ENCODE peak calls at places on chromosome 22, in six cellular contexts. W is mesothelial cell of epicardium; X is activated CD8-positive, alpha-beta T cell treated with anti-CD3 and anti-CD28 coated beads for 36 hours; M is GM13977; G is PC-3; H is fibroblast of the aortic adventitia. U is an unnamed sample.
A peak's percentile ranks its signal among the peaks of the same experiment; 100 is the strongest.

GRCh38 chr22:18985761-18986160 is 49.7 kb upstream of the PRODH start:
- DNase-seq in W (no peak), X (no peak), M (no peak), G (no peak), H (no peak), U (no peak)

GRCh38 chr22:36746571-36746970 is 29.3 kb downstream of the IFT27 start:
- DNase-seq in W (no peak), X (no peak), M (no peak), G (no peak), H (no peak), U (no peak)

GRCh38 chr22:24418786-24419479 is 8.5 kb upstream of the ADORA2A start:
- DNase-seq in W (no peak), X (no peak), M (no peak), G (no peak), H (no peak), U (no peak)

GRCh38 chr22:49045276-49045675 is 782.4 kb downstream of the BRD1 start:
- DNase-seq in W (no peak), X (no peak), M (no peak), G (no peak), H (no peak), U (no peak)

GRCh38 chr22:41668971-41669911 is 19.4 kb downstream of the SNU13 start:
- DNase-seq in W (no peak), X (no peak), M (no peak), G (peak; percentile 59), H (peak; percentile 47), U (no peak)

GRCh38 chr22:40240671-40241070 is 62.9 kb downstream of the TNRC6B start:
- DNase-seq in W (no peak), X (no peak), M (no peak), G (peak; percentile 42), H (no peak), U (no peak)

GRCh38 chr22:23393721-23394320 is 186.3 kb downstream of the IGLL1 start:
- DNase-seq in W (no peak), X (no peak), M (no peak), G (no peak), H (no peak), U (no peak)

GRCh38 chr22:37827056-37827455 is 3.9 kb downstream of the GALR3 start:
- DNase-seq in W (no peak), X (no peak), M (no peak), G (no peak), H (peak; percentile 64), U (no peak)

GRCh38 chr22:41382610-41383009 is 868 bp downstream of the TEF start:
- DNase-seq in W (no peak), X (no peak), M (no peak), G (no peak), H (no peak), U (no peak)

GRCh38 chr22:18101536-18101935 is 9.1 kb upstream of the TUBA8 start:
- DNase-seq in W (no peak), X (no peak), M (no peak), G (no peak), H (no peak), U (no peak)

GRCh38 chr22:25318081-25318823 is 98.8 kb downstream of the CRYBB2 start:
- DNase-seq in W (no peak), X (no peak), M (no peak), G (no peak), H (no peak), U (no peak)

GRCh38 chr22:43182118-43182517 is 4.8 kb downstream of the TTLL12 start:
- DNase-seq in W (no peak), X (no peak), M (no peak), G (no peak), H (no peak), U (no peak)

GRCh38 chr22:43182726-43183125 is 4.2 kb downstream of the TTLL12 start:
- DNase-seq in W (no peak), X (no peak), M (no peak), G (no peak), H (no peak), U (no peak)

GRCh38 chr22:43180670-43181069 is 6.3 kb downstream of the TTLL12 start:
- DNase-seq in W (no peak), X (no peak), M (no peak), G (no peak), H (no peak), U (no peak)

GRCh38 chr22:43179911-43180195 is 7.1 kb downstream of the TTLL12 start:
- DNase-seq in W (no peak), X (no peak), M (no peak), G (no peak), H (no peak), U (no peak)

DNA sequence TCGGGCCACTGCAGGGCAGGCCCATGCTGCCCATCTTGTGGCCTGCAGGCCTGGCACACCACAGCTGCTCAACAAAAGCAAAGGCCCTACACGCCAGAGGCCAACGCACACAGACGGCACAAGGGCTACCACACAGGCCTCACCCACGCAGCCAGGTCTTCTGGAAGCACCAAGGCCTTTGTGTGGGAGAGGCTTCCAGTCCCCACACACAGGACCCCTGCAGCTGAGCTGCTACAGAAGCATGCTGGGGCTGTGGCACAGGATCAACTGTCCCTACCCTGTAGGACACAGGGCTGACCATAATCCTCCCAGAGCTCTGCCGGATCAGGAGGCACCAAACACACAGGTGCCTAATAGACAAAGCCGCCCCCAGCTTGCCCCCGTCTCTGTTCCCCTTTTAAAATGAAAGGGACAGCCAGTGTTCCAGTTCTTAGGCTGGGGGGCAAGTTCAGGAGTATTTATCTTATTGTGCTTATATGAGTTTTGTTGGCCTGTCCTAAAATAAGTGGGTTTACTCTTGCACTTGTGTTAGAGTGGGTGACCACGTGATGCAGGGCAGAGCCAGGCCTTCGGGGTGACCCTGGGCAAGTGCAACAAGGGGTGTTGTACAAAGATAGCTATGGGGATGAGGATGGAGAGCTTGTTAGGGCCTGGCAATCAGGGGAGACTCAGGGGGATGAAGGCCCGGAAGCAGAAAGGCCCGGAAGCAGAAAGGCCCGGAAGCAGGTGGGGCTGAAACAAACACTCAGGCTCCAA is 5.4 kb downstream of the TTLL12 start:
- DNase-seq in W (no peak), X (no peak), M (no peak), G (no peak), H (no peak), U (no peak)
- TF ChIP-seq CTCF in W (no peak), X (no peak), M (no peak), G (no peak), H (no peak), U (no peak)

DNA sequence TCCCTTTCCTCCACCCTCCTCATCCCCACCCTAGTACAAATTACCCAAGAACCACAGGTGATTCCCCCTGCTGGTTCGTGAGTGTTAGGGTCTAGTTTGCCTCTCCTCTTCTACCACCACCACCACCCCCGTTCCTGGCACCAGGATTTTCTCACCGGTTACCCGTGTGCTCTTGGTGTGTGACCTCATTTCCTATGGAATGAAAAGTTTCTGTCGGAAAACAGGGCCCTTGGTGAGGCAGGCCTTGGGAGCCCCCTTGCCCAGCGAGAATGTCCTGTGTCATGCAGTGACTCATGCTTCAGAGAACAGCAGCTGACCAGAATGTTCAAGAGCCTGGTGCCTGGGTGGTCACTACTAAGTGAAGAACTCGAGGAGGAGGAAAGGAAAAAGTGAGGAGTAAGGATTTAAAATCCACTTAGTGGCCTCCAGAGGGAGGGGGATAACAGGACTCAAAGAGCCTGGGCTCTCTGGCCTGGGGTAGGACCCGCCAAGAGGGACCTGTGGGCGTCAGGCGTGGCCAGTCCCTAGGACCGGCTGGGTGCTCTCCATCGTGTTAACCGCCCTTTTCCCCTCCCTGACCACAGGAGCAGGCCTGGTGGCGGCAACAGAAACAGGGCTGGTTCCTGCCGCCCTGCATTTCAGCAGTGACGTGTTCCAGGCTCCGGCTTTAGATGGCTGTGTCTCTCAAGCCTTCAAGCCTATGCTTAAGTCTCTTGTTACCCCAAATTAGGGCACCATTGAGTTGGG is 30.2 kb downstream of the C22orf31 start:
- DNase-seq in W (no peak), X (peak; percentile 36), M (no peak), G (peak; percentile 83), H (peak; percentile 90), U (no peak)
- TF ChIP-seq CTCF in W (peak; percentile 42), X (no peak), M (no peak), G (no peak), H (peak; percentile 16), U (peak; percentile 47)

GRCh38 chr22:46030241-46030880 is 53.4 kb upstream of the WNT7B start:
- DNase-seq in W (no peak), X (no peak), M (no peak), G (no peak), H (no peak), U (no peak)
- TF ChIP-seq CTCF in W (no peak), X (no peak), M (no peak), G (no peak), H (no peak), U (no peak)

GRCh38 chr22:30219668-30220278 is 26.8 kb downstream of the LIF start:
- DNase-seq in W (no peak), X (no peak), M (no peak), G (no peak), H (no peak), U (no peak)

GRCh38 chr22:30220338-30221009 is 26.1 kb downstream of the LIF start:
- DNase-seq in W (no peak), X (no peak), M (no peak), G (no peak), H (no peak), U (no peak)

GRCh38 chr22:30221121-30221992 is 25.2 kb downstream of the LIF start:
- DNase-seq in W (no peak), X (peak; percentile 91), M (peak; percentile 53), G (no peak), H (no peak), U (no peak)

GRCh38 chr22:30217698-30218565 is 28.6 kb downstream of the LIF start:
- DNase-seq in W (no peak), X (no peak), M (no peak), G (no peak), H (peak; percentile 78), U (no peak)

GRCh38 chr22:30219049-30219448 is 27.5 kb downstream of the LIF start:
- DNase-seq in W (no peak), X (no peak), M (no peak), G (no peak), H (no peak), U (no peak)
- TF ChIP-seq CTCF in W (peak; percentile 39), X (no peak), M (no peak), G (no peak), H (peak; percentile 31), U (peak; percentile 28)

DNA sequence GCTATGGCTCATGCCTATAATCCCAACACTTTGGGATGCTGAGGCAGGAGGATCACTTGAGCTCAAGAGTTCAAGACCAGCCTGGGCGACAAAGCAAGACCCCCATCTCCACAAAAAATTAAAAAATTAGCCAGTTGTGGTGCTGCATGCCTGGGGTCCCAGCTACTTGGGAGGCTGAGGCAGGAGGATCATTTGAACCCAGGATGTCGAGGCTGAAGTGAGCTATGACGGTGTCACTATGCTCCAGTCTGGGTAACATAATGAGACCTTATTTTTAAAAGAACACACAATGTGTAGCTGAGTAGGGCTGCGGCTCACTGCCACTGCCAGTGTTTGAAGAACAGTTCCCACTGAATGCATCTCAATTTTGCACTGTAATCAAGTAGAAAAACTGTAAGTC is 7.1 kb upstream of the VPREB1 start:
- DNase-seq in W (no peak), X (no peak), M (no peak), G (no peak), H (no peak), U (no peak)
- TF ChIP-seq CTCF in W (no peak), X (no peak), M (no peak), G (no peak), H (no peak), U (no peak)

GRCh38 chr22:20116951-20117645 is at the start of gene TRMT2A:
- DNase-seq in W (peak; percentile 95), X (peak; percentile 99), M (peak; percentile 100), G (peak; percentile 91), H (peak; percentile 98), U (peak; percentile 98)
- TF ChIP-seq CTCF in W (no peak), X (no peak), M (peak; percentile 38), G (peak; percentile 26), H (no peak), U (peak; percentile 37)

GRCh38 chr22:47125603-47126002 is 363.2 kb downstream of the TBC1D22A start:
- DNase-seq in W (no peak), X (no peak), M (no peak), G (no peak), H (no peak), U (no peak)
- TF ChIP-seq CTCF in W (no peak), X (no peak), M (no peak), G (peak; percentile 31), H (peak; percentile 20), U (peak; percentile 22)